ENCODE peak calls at places on chromosomes 13 and 19, in four cellular contexts. Q is PC-3, I is hepatocyte, U is PC-9. V is an unnamed sample.

GRCh38 chr19:46766569-46767317 is 20.5 kb upstream of the STRN4 start:
- DNase-seq in Q (peak; percentile 50), I (no peak), U (peak; percentile 39), V (peak; percentile 38)

GRCh38 chr19:32404939-32405430 is 585 bp upstream of the DPY19L3 start:
- DNase-seq in Q (peak; percentile 19), I (peak; percentile 58), U (peak; percentile 50), V (peak; percentile 55)

GRCh38 chr19:30587869-30588268 is 215.7 kb downstream of the ZNF536 start:
- DNase-seq in Q (no peak), I (no peak), U (no peak), V (no peak)

GRCh38 chr13:64997438-64997837 is 2232.7 kb downstream of the PCDH9 start:
- DNase-seq in Q (peak; percentile 18), I (no peak), U (no peak), V (no peak)

GRCh38 chr19:41373993-41374392 is 2.3 kb upstream of the TMEM91 start:
- DNase-seq in Q (no peak), I (peak; percentile 87), U (no peak), V (peak; percentile 85)

GRCh38 chr13:91297503-91297902 is 50.0 kb upstream of the MIR17HG start:
- DNase-seq in Q (no peak), I (no peak), U (no peak), V (no peak)

GRCh38 chr19:50326101-50326664 is 3.0 kb downstream of the KCNC3 start:
- DNase-seq in Q (no peak), I (no peak), U (no peak), V (no peak)

GRCh38 chr19:56671613-56671994 is at the start of gene ZNF835:
- DNase-seq in Q (no peak), I (no peak), U (no peak), V (peak; percentile 50)

GRCh38 chr19:10764340-10764894 is 46.5 kb downstream of the DNM2 start:
- DNase-seq in Q (no peak), I (peak; percentile 60), U (no peak), V (no peak)

GRCh38 chr13:29654807-29655547 is 59.5 kb upstream of the SLC7A1 start:
- DNase-seq in Q (peak; percentile 17), I (no peak), U (no peak), V (peak; percentile 96)

GRCh38 chr13:20997301-20998061 is 63.9 kb downstream of the LATS2 start:
- DNase-seq in Q (peak; percentile 7), I (no peak), U (no peak), V (peak; percentile 99)

GRCh38 chr19:6239401-6239844 is 40.4 kb downstream of the MLLT1 start:
- DNase-seq in Q (peak; percentile 61), I (no peak), U (no peak), V (peak; percentile 85)

GRCh38 chr13:37306778-37307544 is 201.5 kb upstream of the CSNK1A1L start:
- DNase-seq in Q (peak; percentile 88), I (no peak), U (peak; percentile 1), V (peak; percentile 93)

GRCh38 chr19:13768510-13768909 is 4.2 kb downstream of the MRI1 start:
- DNase-seq in Q (no peak), I (no peak), U (no peak), V (no peak)
- H3K36me3 ChIP-seq in Q (peaks cover 22% of the 10 kb centered on the region), I (no peaks in the 10 kb centered on the region), U (peaks cover 6% of the 10 kb centered on the region), V (no peaks in the 10 kb centered on the region)

GRCh38 chr19:8615813-8616596 is 5.5 kb upstream of the ADAMTS10 start:
- DNase-seq in Q (peak; percentile 84), I (peak; percentile 64), U (peak; percentile 48), V (peak; percentile 58)
- H3K9me2 ChIP-seq in Q (no peaks in the 10 kb centered on the region), I (no peaks in the 10 kb centered on the region), U (no peaks in the 10 kb centered on the region), V (no peaks in the 10 kb centered on the region)

GRCh38 chr19:45115809-45116615 is 23.0 kb downstream of the PPP1R37 start:
- DNase-seq in Q (no peak), I (no peak), U (no peak), V (no peak)

GRCh38 chr19:45119582-45119981 is 26.6 kb downstream of the PPP1R37 start:
- DNase-seq in Q (no peak), I (no peak), U (no peak), V (no peak)

GRCh38 chr19:45117666-45118065 is 24.7 kb downstream of the PPP1R37 start:
- DNase-seq in Q (no peak), I (no peak), U (no peak), V (no peak)

GRCh38 chr19:45114116-45114515 is 21.1 kb downstream of the PPP1R37 start:
- DNase-seq in Q (no peak), I (no peak), U (no peak), V (no peak)

DNA sequence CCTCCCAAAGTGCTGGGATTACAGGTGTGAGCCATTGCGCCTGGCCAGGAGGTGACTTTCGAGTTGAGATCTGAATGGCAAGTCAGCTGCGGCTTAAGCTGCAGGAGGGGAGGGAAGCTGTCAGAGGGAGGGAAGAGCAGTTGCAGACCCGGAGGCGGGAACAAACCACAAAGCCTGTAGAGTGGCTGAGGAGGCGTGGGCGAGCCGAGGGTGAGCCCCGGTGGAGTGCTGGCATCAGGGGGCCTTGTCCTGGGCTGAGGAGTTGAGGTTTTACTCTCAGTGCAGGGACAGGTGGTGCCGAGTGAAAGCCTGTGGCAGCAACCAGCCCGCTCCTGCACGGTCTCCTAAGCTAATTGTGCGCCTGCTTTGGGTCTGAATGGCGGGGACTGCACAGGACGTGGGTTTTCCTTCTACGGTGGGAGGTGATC is 24.2 kb downstream of the PPP1R37 start:
- DNase-seq in Q (no peak), I (peak; percentile 46), U (no peak), V (peak; percentile 17)
- H3K4me1 ChIP-seq in Q (peaks cover 21% of the 10 kb centered on the region), I (peaks cover 34% of the 10 kb centered on the region), U (peaks cover 37% of the 10 kb centered on the region), V (no peaks in the 10 kb centered on the region)

GRCh38 chr19:44236384-44236783 is 23.3 kb upstream of the ZNF233 start:
- DNase-seq in Q (no peak), I (no peak), U (no peak), V (no peak)

GRCh38 chr19:44228318-44228717 is 16.0 kb downstream of the ZNF227 start:
- DNase-seq in Q (no peak), I (no peak), U (no peak), V (no peak)

DNA sequence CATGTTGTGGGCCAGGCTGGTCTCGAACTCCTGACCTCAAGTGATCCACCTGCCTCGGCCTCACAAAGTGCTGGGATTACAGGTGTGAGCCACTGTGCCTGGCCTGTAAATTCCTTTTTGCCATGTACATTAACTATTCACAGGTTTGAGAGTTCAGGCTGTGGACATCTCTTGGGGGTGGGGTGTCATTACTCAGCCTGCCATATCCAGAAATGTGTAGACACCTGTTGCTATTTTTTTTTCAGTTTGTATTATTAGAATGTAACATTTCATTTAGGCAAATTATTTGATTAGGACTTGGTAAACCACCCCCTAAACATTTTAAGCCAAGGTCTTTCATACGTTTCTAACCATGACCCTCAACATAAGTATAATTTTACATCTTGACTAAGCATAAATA is 20.5 kb downstream of the ZNF227 start:
- DNase-seq in Q (no peak), I (no peak), U (no peak), V (no peak)
- H3K36me3 ChIP-seq in Q (peaks cover 50% of the 10 kb centered on the region), I (peaks cover 27% of the 10 kb centered on the region), U (peaks cover 58% of the 10 kb centered on the region), V (peaks cover 61% of the 10 kb centered on the region)

GRCh38 chr13:35879111-35879510 is 252.1 kb downstream of the DCLK1 start:
- DNase-seq in Q (no peak), I (no peak), U (no peak), V (no peak)
- H3K9me2 ChIP-seq in Q (no peaks in the 10 kb centered on the region), I (no peaks in the 10 kb centered on the region), U (no peaks in the 10 kb centered on the region), V (no peaks in the 10 kb centered on the region)

GRCh38 chr19:5125797-5126497 is 157.0 kb downstream of the KDM4B start:
- DNase-seq in Q (no peak), I (no peak), U (no peak), V (no peak)
- H3K4me1 ChIP-seq in Q (no peaks in the 10 kb centered on the region), I (peaks cover 51% of the 10 kb centered on the region), U (no peaks in the 10 kb centered on the region), V (peaks cover 5% of the 10 kb centered on the region)

DNA sequence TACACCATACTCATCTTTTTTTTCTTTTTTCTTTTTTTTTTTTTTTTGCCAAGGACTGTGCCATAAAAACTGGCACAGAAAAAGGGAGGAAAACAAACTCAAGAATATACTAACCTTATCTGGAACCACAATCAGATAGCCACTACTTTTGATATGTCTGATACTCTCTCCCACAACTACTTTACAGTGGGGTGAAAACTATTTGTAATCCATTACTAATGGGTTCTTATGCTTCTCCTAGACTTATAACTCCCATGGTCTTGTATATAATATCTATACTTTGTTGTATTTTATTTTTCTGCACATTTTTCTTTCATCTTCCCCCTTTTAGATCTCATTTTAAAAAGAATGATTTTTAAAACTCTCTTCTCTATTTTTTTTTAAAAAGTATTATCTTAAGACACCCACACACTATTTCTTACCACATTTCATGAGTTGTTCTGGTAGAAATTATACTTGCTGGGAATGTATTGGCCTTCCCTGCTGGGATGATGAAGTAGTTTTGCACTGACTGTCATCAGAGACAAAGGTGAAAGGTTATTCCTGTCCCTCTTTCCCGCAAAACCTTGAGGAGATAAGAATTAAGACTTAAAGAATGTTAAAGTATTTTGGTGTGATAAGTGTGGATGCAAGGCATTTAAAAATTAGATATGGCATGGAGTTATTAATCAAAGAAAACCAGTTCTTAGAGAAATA is 146.7 kb upstream of the KLF12 start:
- DNase-seq in Q (no peak), I (no peak), U (no peak), V (peak; percentile 49)
- H3K36me3 ChIP-seq in Q (no peaks in the 10 kb centered on the region), I (no peaks in the 10 kb centered on the region), U (no peaks in the 10 kb centered on the region), V (no peaks in the 10 kb centered on the region)

GRCh38 chr19:16394111-16394510 is 69.5 kb downstream of the KLF2 start:
- DNase-seq in Q (no peak), I (no peak), U (no peak), V (no peak)
- H3K9me2 ChIP-seq in Q (no peaks in the 10 kb centered on the region), I (no peaks in the 10 kb centered on the region), U (no peaks in the 10 kb centered on the region), V (no peaks in the 10 kb centered on the region)

GRCh38 chr13:113418722-113419049 is 34.6 kb downstream of the ADPRHL1 start:
- DNase-seq in Q (no peak), I (no peak), U (no peak), V (no peak)
- H3K4me1 ChIP-seq in Q (no peaks in the 10 kb centered on the region), I (peaks cover 11% of the 10 kb centered on the region), U (no peaks in the 10 kb centered on the region), V (peaks cover 11% of the 10 kb centered on the region)

DNA sequence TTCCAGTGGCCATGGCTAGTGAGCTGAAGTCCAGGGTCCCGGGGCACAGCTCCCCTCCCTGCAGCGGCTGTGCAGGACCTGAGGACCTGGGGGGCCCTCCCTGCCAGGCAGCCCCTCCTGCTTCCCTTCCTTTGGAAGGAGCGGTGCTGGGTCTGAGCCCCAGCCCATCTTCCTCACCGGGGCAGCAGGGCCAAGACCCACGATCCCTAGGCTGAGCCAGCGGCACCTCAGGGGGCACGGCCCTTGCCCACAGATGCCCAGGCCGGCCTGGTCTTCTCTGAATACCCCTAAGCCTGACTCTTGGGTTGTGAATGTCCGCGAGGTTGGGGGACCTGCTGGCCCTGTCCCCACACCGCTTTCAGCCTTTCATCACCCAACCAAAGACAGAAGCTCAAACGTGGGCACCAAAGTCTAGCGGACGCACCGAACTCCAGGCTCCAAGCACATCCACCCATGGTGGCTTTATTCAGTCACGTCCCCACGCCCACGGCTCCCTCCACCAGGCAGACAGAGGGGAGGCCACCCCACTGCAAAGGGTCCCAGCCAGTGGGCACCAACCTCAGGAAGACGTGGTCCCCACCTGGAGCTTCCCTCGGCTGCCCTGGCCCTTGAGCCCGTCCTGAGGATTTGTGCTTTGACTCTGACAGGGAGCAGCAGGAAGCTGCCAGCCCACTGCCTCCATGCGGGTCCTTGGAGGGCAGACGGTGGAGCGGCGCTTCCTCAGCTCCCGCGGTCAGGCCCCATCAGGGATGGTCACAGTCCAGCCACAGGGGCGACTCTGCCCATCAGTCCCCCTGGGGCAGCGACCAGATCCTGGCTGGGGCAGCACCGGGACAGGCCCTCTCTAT is 8.3 kb upstream of the MEX3D start:
- DNase-seq in Q (no peak), I (no peak), U (no peak), V (no peak)
- H3K36me3 ChIP-seq in Q (no peaks in the 10 kb centered on the region), I (no peaks in the 10 kb centered on the region), U (no peaks in the 10 kb centered on the region), V (no peaks in the 10 kb centered on the region)

V was measured in GM23248.